ENCODE peak calls at places on chromosomes 4 and X, in seven cellular contexts. One of them, this sample, is unnamed.

GRCh38 chr4:102819588-102820365 is 7.6 kb downstream of the UBE2D3 start:
- DNase-seq in NCI-H146: no peak
- DNase-seq in stimulated activated CD4-positive, alpha-beta T cell treated with anti-CD3 and anti-CD28 coated beads, Interleukin-15, amount 100 ng/mL, for 24 hours: no peak
- DNase-seq in ureter: no peak
- DNase-seq in Right ventricle myocardium superior: no peak
- DNase-seq in GM12865: no peak
- DNase-seq in left ventricle myocardium inferior: no peak
- DNase-seq in this sample: no peak

GRCh38 chr4:108644237-108644636 is 6.2 kb upstream of the OSTC start:
- DNase-seq in GM12865: no peak
- DNase-seq in left ventricle myocardium inferior: no peak
- DNase-seq in stimulated activated CD4-positive, alpha-beta T cell treated with anti-CD3 and anti-CD28 coated beads, Interleukin-15, amount 100 ng/mL, for 24 hours: no peak
- DNase-seq in NCI-H146: no peak
- DNase-seq in Right ventricle myocardium superior: no peak
- DNase-seq in ureter: no peak
- DNase-seq in this sample: no peak

GRCh38 chrX:121146059-121146628 is 98.7 kb downstream of the GLUD2 start:
- DNase-seq in left ventricle myocardium inferior: no peak
- DNase-seq in stimulated activated CD4-positive, alpha-beta T cell treated with anti-CD3 and anti-CD28 coated beads, Interleukin-15, amount 100 ng/mL, for 24 hours: no peak
- DNase-seq in GM12865: no peak
- DNase-seq in NCI-H146: no peak
- DNase-seq in Right ventricle myocardium superior: no peak
- DNase-seq in ureter: no peak
- DNase-seq in this sample: no peak

GRCh38 chrX:108036298-108036973 is 8.4 kb upstream of the VSIG1 start:
- DNase-seq in left ventricle myocardium inferior: no peak
- DNase-seq in GM12865: no peak
- DNase-seq in NCI-H146: no peak
- DNase-seq in Right ventricle myocardium superior: no peak
- DNase-seq in ureter: no peak
- DNase-seq in stimulated activated CD4-positive, alpha-beta T cell treated with anti-CD3 and anti-CD28 coated beads, Interleukin-15, amount 100 ng/mL, for 24 hours: no peak
- DNase-seq in this sample: no peak

GRCh38 chr4:8291701-8292387 is 22.3 kb downstream of the HTRA3 start:
- DNase-seq in left ventricle myocardium inferior: peak; percentile 4
- DNase-seq in Right ventricle myocardium superior: no peak
- DNase-seq in stimulated activated CD4-positive, alpha-beta T cell treated with anti-CD3 and anti-CD28 coated beads, Interleukin-15, amount 100 ng/mL, for 24 hours: no peak
- DNase-seq in GM12865: no peak
- DNase-seq in ureter: no peak
- DNase-seq in NCI-H146: no peak
- DNase-seq in this sample: no peak

GRCh38 chrX:71541546-71542022 is 8.7 kb downstream of the OGT start:
- DNase-seq in ureter: no peak
- DNase-seq in left ventricle myocardium inferior: no peak
- DNase-seq in NCI-H146: no peak
- DNase-seq in Right ventricle myocardium superior: no peak
- DNase-seq in GM12865: no peak
- DNase-seq in stimulated activated CD4-positive, alpha-beta T cell treated with anti-CD3 and anti-CD28 coated beads, Interleukin-15, amount 100 ng/mL, for 24 hours: peak; percentile 40
- DNase-seq in this sample: no peak

GRCh38 chr4:152304220-152304619 is 231.7 kb downstream of the FBXW7 start:
- DNase-seq in Right ventricle myocardium superior: no peak
- DNase-seq in NCI-H146: no peak
- DNase-seq in stimulated activated CD4-positive, alpha-beta T cell treated with anti-CD3 and anti-CD28 coated beads, Interleukin-15, amount 100 ng/mL, for 24 hours: no peak
- DNase-seq in left ventricle myocardium inferior: no peak
- DNase-seq in GM12865: peak; percentile 89
- DNase-seq in ureter: no peak
- DNase-seq in this sample: no peak

GRCh38 chr4:38122060-38122459 is 161.9 kb downstream of the PTTG2 start:
- DNase-seq in left ventricle myocardium inferior: no peak
- DNase-seq in ureter: no peak
- DNase-seq in NCI-H146: no peak
- DNase-seq in Right ventricle myocardium superior: no peak
- DNase-seq in stimulated activated CD4-positive, alpha-beta T cell treated with anti-CD3 and anti-CD28 coated beads, Interleukin-15, amount 100 ng/mL, for 24 hours: no peak
- DNase-seq in GM12865: no peak
- DNase-seq in this sample: no peak

GRCh38 chrX:153922932-153923857 is 2.9 kb downstream of the ARHGAP4 start:
- DNase-seq in stimulated activated CD4-positive, alpha-beta T cell treated with anti-CD3 and anti-CD28 coated beads, Interleukin-15, amount 100 ng/mL, for 24 hours: no peak
- DNase-seq in NCI-H146: peak; percentile 12
- DNase-seq in Right ventricle myocardium superior: peak; percentile 90
- DNase-seq in left ventricle myocardium inferior: peak; percentile 79
- DNase-seq in ureter: peak; percentile 77
- DNase-seq in GM12865: no peak
- DNase-seq in this sample: no peak

This sample was measured in foreskin melanocyte.